ENCODE peak calls at places on chromosomes 12 and 14, in six cellular contexts. I is aorta; J is activated CD4-positive, CD25-positive, alpha-beta regulatory T cell treated with anti-CD3 and anti-CD28 coated beads, Interleukin-2, amount 50 U/mL, for 16 hours; L is stimulated activated CD4-positive, alpha-beta T cell treated with anti-CD3 and anti-CD28 coated beads, Interleukin-1b, Interleukin-23, amount 100 ng/mL, for 24 hours; K is ELF-1; G is natural killer cell treated with Interleukin-12 subunit alpha and Interleukin-12 subunit beta and Interleukin-15 and Interleukin-18, amount 100 ng/mL, for 72 hours. S is an unnamed sample.

GRCh38 chr12:6367065-6367968 is 8.0 kb downstream of the SCNN1A start:
- DNase-seq in G (no peak), L (no peak), I (peak; percentile 56), K (peak; percentile 27), J (no peak), S (no peak)

GRCh38 chr12:111753144-111753881 is 13.4 kb upstream of the ALDH2 start:
- DNase-seq in K (peak; percentile 84), G (no peak), J (no peak), L (no peak), I (peak; percentile 89), S (no peak)

GRCh38 chr12:124720687-124721500 is 142.8 kb downstream of the SCARB1 start:
- DNase-seq in K (peak; percentile 52), L (no peak), G (no peak), J (no peak), I (no peak), S (no peak)

GRCh38 chr12:88026196-88026595 is 3.0 kb downstream of the C12orf50 start:
- DNase-seq in I (no peak), G (no peak), L (no peak), K (no peak), J (no peak), S (no peak)

GRCh38 chr14:21268612-21269251 is 510 bp downstream of the HNRNPC start:
- DNase-seq in I (peak; percentile 68), G (no peak), J (no peak), K (peak; percentile 36), L (no peak), S (no peak)

GRCh38 chr12:15899282-15899870 is 11.8 kb upstream of the DERA start:
- DNase-seq in L (no peak), J (no peak), K (no peak), I (no peak), G (no peak), S (no peak)

GRCh38 chr12:132921685-132922084 is 34.3 kb upstream of the CHFR start:
- DNase-seq in K (peak; percentile 28), I (no peak), G (no peak), J (no peak), L (no peak), S (no peak)

GRCh38 chr12:54411398-54412241 is 7.4 kb downstream of the ITGA5 start:
- DNase-seq in I (peak; percentile 89), K (no peak), J (no peak), L (peak; percentile 59), G (peak; percentile 73), S (no peak)

GRCh38 chr12:47265391-47265790 is 185.6 kb upstream of the AMIGO2 start:
- DNase-seq in K (no peak), I (no peak), G (no peak), L (no peak), J (no peak), S (no peak)

GRCh38 chr12:124261885-124262284 is 33.0 kb upstream of the RFLNA start:
- DNase-seq in G (no peak), K (peak; percentile 53), L (no peak), J (no peak), I (no peak), S (no peak)

GRCh38 chr12:52873513-52873831 is 24.7 kb upstream of the KRT78 start:
- DNase-seq in J (no peak), G (no peak), L (no peak), K (no peak), I (no peak), S (no peak)

GRCh38 chr12:1356285-1356684 is 238.1 kb downstream of the FBXL14 start:
- DNase-seq in K (no peak), I (no peak), L (no peak), G (no peak), J (no peak), S (no peak)

GRCh38 chr12:31353730-31354708 is 28.1 kb upstream of the SINHCAF start:
- DNase-seq in G (no peak), J (no peak), I (no peak), L (no peak), K (no peak), S (no peak)

GRCh38 chr12:29750131-29750927 is 33.4 kb downstream of the TMTC1 start:
- DNase-seq in K (peak; percentile 74), J (no peak), L (no peak), I (no peak), G (no peak), S (no peak)

GRCh38 chr14:99507860-99508640 is 26.8 kb downstream of the CCNK start:
- DNase-seq in L (no peak), K (no peak), G (no peak), I (no peak), J (no peak), S (no peak)

GRCh38 chr14:21528381-21529348 is 2.5 kb upstream of the SALL2 start:
- DNase-seq in L (no peak), J (no peak), K (no peak), G (no peak), I (no peak), S (no peak)

GRCh38 chr14:89252887-89253532 is 164.0 kb downstream of the FOXN3 start:
- DNase-seq in I (peak; percentile 77), G (no peak), K (peak; percentile 79), L (no peak), J (no peak), S (no peak)

GRCh38 chr14:81471062-81471461 is 62.6 kb downstream of the SEL1L start:
- DNase-seq in L (peak; percentile 30), G (no peak), K (no peak), I (no peak), J (no peak), S (no peak)

GRCh38 chr12:1842905-1843640 is 22.7 kb downstream of the LRTM2 start:
- DNase-seq in L (no peak), I (peak; percentile 68), G (no peak), J (no peak), K (no peak), S (no peak)

GRCh38 chr14:74754157-74754556 is 9.0 kb upstream of the YLPM1 start:
- DNase-seq in G (no peak), I (no peak), L (no peak), J (no peak), K (no peak), S (no peak)

GRCh38 chr12:54463034-54463433 is 10.4 kb downstream of the GTSF1 start:
- DNase-seq in I (no peak), J (no peak), K (no peak), L (no peak), G (no peak), S (no peak)

GRCh38 chr12:84638811-84639368 is 273.7 kb downstream of the SLC6A15 start:
- DNase-seq in L (no peak), K (no peak), I (no peak), G (no peak), J (no peak), S (no peak)

GRCh38 chr12:113467154-113467513 is 4.5 kb downstream of the LHX5 start:
- DNase-seq in G (no peak), K (no peak), I (no peak), J (no peak), L (no peak), S (no peak)

GRCh38 chr12:10016881-10017280 is 6.5 kb downstream of the CLEC12B start:
- DNase-seq in G (no peak), J (no peak), I (no peak), L (no peak), K (no peak), S (no peak)

GRCh38 chr12:124970647-124971402 is 18.1 kb downstream of the DHX37 start:
- DNase-seq in G (no peak), L (no peak), K (no peak), J (no peak), I (no peak), S (no peak)